ENCODE peak calls at places on chromosomes 16 and 17, in eight cellular contexts. One of them, this sample, is unnamed. For H3K27me3 and H3K36me3, the result is how much of the 10 kb centered on the place peaks cover.

GRCh38 chr17:19024101-19025078 is 19.8 kb upstream of the FAM83G start:
- DNase-seq in psoas muscle: peak
- DNase-seq in endothelial cell of umbilical vein: no peak
- DNase-seq in heart left ventricle: peak
- DNase-seq in small intestine: no peak
- DNase-seq in thoracic aorta: no peak
- DNase-seq in GM23248: peak
- DNase-seq in transverse colon: no peak
- DNase-seq in this sample: no peak

GRCh38 chr16:11621920-11622651 is 35.4 kb upstream of the LITAF start:
- DNase-seq in psoas muscle: no peak
- DNase-seq in endothelial cell of umbilical vein: no peak
- DNase-seq in heart left ventricle: no peak
- DNase-seq in small intestine: no peak
- DNase-seq in thoracic aorta: no peak
- DNase-seq in GM23248: peak
- DNase-seq in transverse colon: no peak
- DNase-seq in this sample: peak

GRCh38 chr17:76481091-76481655 is 13.8 kb downstream of the AANAT start:
- DNase-seq in psoas muscle: no peak
- DNase-seq in endothelial cell of umbilical vein: no peak
- DNase-seq in heart left ventricle: no peak
- DNase-seq in small intestine: no peak
- DNase-seq in thoracic aorta: no peak
- DNase-seq in GM23248: no peak
- DNase-seq in transverse colon: peak
- DNase-seq in this sample: no peak

GRCh38 chr16:83031524-83031923 is 404.8 kb downstream of the CDH13 start:
- DNase-seq in psoas muscle: no peak
- DNase-seq in endothelial cell of umbilical vein: no peak
- DNase-seq in heart left ventricle: no peak
- DNase-seq in small intestine: no peak
- DNase-seq in thoracic aorta: no peak
- DNase-seq in GM23248: peak
- DNase-seq in transverse colon: no peak
- DNase-seq in this sample: no peak

GRCh38 chr16:28192811-28193529 is 18.8 kb downstream of the XPO6 start:
- DNase-seq in psoas muscle: no peak
- DNase-seq in endothelial cell of umbilical vein: no peak
- DNase-seq in heart left ventricle: no peak
- DNase-seq in small intestine: peak
- DNase-seq in thoracic aorta: no peak
- DNase-seq in GM23248: no peak
- DNase-seq in transverse colon: peak
- DNase-seq in this sample: no peak

GRCh38 chr17:40348562-40349476 is 15.7 kb downstream of the GJD3 start:
- DNase-seq in psoas muscle: peak
- DNase-seq in endothelial cell of umbilical vein: no peak
- DNase-seq in heart left ventricle: peak
- DNase-seq in small intestine: no peak
- DNase-seq in thoracic aorta: no peak
- DNase-seq in GM23248: peak
- DNase-seq in transverse colon: peak
- DNase-seq in this sample: peak

GRCh38 chr17:45410144-45411091 is 22.3 kb downstream of the ARHGAP27 start:
- DNase-seq in psoas muscle: no peak
- DNase-seq in endothelial cell of umbilical vein: no peak
- DNase-seq in heart left ventricle: peak
- DNase-seq in small intestine: no peak
- DNase-seq in thoracic aorta: no peak
- DNase-seq in GM23248: no peak
- DNase-seq in transverse colon: peak
- DNase-seq in this sample: no peak

GRCh38 chr17:48646183-48647102 is 20.3 kb upstream of the HOXB9 start:
- DNase-seq in psoas muscle: no peak
- DNase-seq in endothelial cell of umbilical vein: no peak
- DNase-seq in heart left ventricle: no peak
- DNase-seq in small intestine: no peak
- DNase-seq in thoracic aorta: no peak
- DNase-seq in GM23248: no peak
- DNase-seq in transverse colon: peak
- DNase-seq in this sample: peak

GRCh38 chr17:39632153-39632941 is 4.6 kb upstream of the STARD3 start:
- DNase-seq in psoas muscle: no peak
- DNase-seq in endothelial cell of umbilical vein: no peak
- DNase-seq in heart left ventricle: no peak
- DNase-seq in small intestine: peak
- DNase-seq in thoracic aorta: no peak
- DNase-seq in GM23248: no peak
- DNase-seq in transverse colon: peak
- DNase-seq in this sample: no peak

GRCh38 chr16:84190731-84191388 is at the start of gene ADAD2:
- DNase-seq in psoas muscle: no peak
- DNase-seq in endothelial cell of umbilical vein: no peak
- DNase-seq in heart left ventricle: no peak
- DNase-seq in small intestine: no peak
- DNase-seq in thoracic aorta: no peak
- DNase-seq in GM23248: no peak
- DNase-seq in transverse colon: no peak
- DNase-seq in this sample: no peak

GRCh38 chr16:29824589-29825144 is 4.4 kb downstream of the MVP start:
- DNase-seq in psoas muscle: no peak
- DNase-seq in endothelial cell of umbilical vein: peak
- DNase-seq in heart left ventricle: no peak
- DNase-seq in small intestine: peak
- DNase-seq in thoracic aorta: no peak
- DNase-seq in GM23248: peak
- DNase-seq in transverse colon: no peak
- DNase-seq in this sample: no peak

GRCh38 chr16:88977028-88977844 is at the start of gene CBFA2T3:
- DNase-seq in psoas muscle: peak
- DNase-seq in endothelial cell of umbilical vein: peak
- DNase-seq in heart left ventricle: peak
- DNase-seq in small intestine: no peak
- DNase-seq in thoracic aorta: no peak
- DNase-seq in GM23248: no peak
- DNase-seq in transverse colon: peak
- DNase-seq in this sample: no peak

GRCh38 chr17:5788266-5788900 is 204.1 kb upstream of the NLRP1 start:
- DNase-seq in psoas muscle: no peak
- DNase-seq in endothelial cell of umbilical vein: peak
- DNase-seq in heart left ventricle: no peak
- DNase-seq in small intestine: no peak
- DNase-seq in thoracic aorta: no peak
- DNase-seq in GM23248: peak
- DNase-seq in transverse colon: no peak
- DNase-seq in this sample: peak

GRCh38 chr16:78742501-78743283 is 643.2 kb downstream of the WWOX start:
- DNase-seq in psoas muscle: no peak
- DNase-seq in endothelial cell of umbilical vein: no peak
- DNase-seq in heart left ventricle: no peak
- DNase-seq in small intestine: peak
- DNase-seq in thoracic aorta: no peak
- DNase-seq in GM23248: no peak
- DNase-seq in transverse colon: peak
- DNase-seq in this sample: no peak

GRCh38 chr16:8924214-8924613 is 39.5 kb downstream of the USP7 start:
- DNase-seq in psoas muscle: peak
- DNase-seq in endothelial cell of umbilical vein: no peak
- DNase-seq in heart left ventricle: no peak
- DNase-seq in small intestine: peak
- DNase-seq in thoracic aorta: no peak
- DNase-seq in GM23248: no peak
- DNase-seq in transverse colon: peak
- DNase-seq in this sample: no peak

GRCh38 chr16:68592466-68593337 is 52.4 kb upstream of the CDH3 start:
- DNase-seq in psoas muscle: no peak
- DNase-seq in endothelial cell of umbilical vein: peak
- DNase-seq in heart left ventricle: no peak
- DNase-seq in small intestine: peak
- DNase-seq in thoracic aorta: no peak
- DNase-seq in GM23248: peak
- DNase-seq in transverse colon: no peak
- DNase-seq in this sample: no peak

GRCh38 chr17:35119370-35120185 is at the start of gene RAD51D:
- DNase-seq in psoas muscle: peak
- DNase-seq in endothelial cell of umbilical vein: peak
- DNase-seq in heart left ventricle: peak
- DNase-seq in small intestine: peak
- DNase-seq in thoracic aorta: no peak
- DNase-seq in GM23248: peak
- DNase-seq in transverse colon: peak
- DNase-seq in this sample: peak

GRCh38 chr17:38798614-38799500 is 499 bp downstream of the PIP4K2B start:
- DNase-seq in psoas muscle: peak
- DNase-seq in endothelial cell of umbilical vein: peak
- DNase-seq in heart left ventricle: no peak
- DNase-seq in small intestine: peak
- DNase-seq in thoracic aorta: peak
- DNase-seq in GM23248: peak
- DNase-seq in transverse colon: peak
- DNase-seq in this sample: peak

GRCh38 chr16:1895949-1896675 is 22.1 kb downstream of the HS3ST6 start:
- DNase-seq in psoas muscle: no peak
- DNase-seq in endothelial cell of umbilical vein: no peak
- DNase-seq in heart left ventricle: peak
- DNase-seq in small intestine: peak
- DNase-seq in thoracic aorta: no peak
- DNase-seq in GM23248: no peak
- DNase-seq in transverse colon: no peak
- DNase-seq in this sample: no peak

GRCh38 chr16:84839956-84840355 is 20.2 kb downstream of the CRISPLD2 start:
- DNase-seq in psoas muscle: no peak
- DNase-seq in endothelial cell of umbilical vein: no peak
- DNase-seq in heart left ventricle: no peak
- DNase-seq in small intestine: no peak
- DNase-seq in thoracic aorta: no peak
- DNase-seq in GM23248: peak
- DNase-seq in transverse colon: no peak
- DNase-seq in this sample: peak

GRCh38 chr16:61544165-61544564 is 492.1 kb downstream of the CDH8 start:
- DNase-seq in psoas muscle: no peak
- DNase-seq in endothelial cell of umbilical vein: no peak
- DNase-seq in heart left ventricle: no peak
- DNase-seq in small intestine: no peak
- DNase-seq in thoracic aorta: no peak
- DNase-seq in GM23248: no peak
- DNase-seq in transverse colon: no peak
- DNase-seq in this sample: no peak

GRCh38 chr16:86222541-86222940 is 287.8 kb upstream of the FOXF1 start:
- DNase-seq in psoas muscle: no peak
- DNase-seq in endothelial cell of umbilical vein: no peak
- DNase-seq in heart left ventricle: no peak
- DNase-seq in small intestine: no peak
- DNase-seq in thoracic aorta: no peak
- DNase-seq in GM23248: peak
- DNase-seq in transverse colon: no peak
- DNase-seq in this sample: peak
- H3K27me3 ChIP-seq in psoas muscle: under half
- H3K27me3 ChIP-seq in endothelial cell of umbilical vein: under half
- H3K27me3 ChIP-seq in heart left ventricle: under half
- H3K27me3 ChIP-seq in small intestine: under half
- H3K27me3 ChIP-seq in thoracic aorta: under half
- H3K27me3 ChIP-seq in GM23248: under half
- H3K27me3 ChIP-seq in transverse colon: under half
- H3K27me3 ChIP-seq in this sample: under half

GRCh38 chr17:74160656-74161500 is 42.6 kb upstream of the RPL38 start:
- DNase-seq in psoas muscle: no peak
- DNase-seq in endothelial cell of umbilical vein: no peak
- DNase-seq in heart left ventricle: no peak
- DNase-seq in small intestine: no peak
- DNase-seq in thoracic aorta: no peak
- DNase-seq in GM23248: no peak
- DNase-seq in transverse colon: no peak
- DNase-seq in this sample: no peak
- H3K36me3 ChIP-seq in psoas muscle: under half
- H3K36me3 ChIP-seq in endothelial cell of umbilical vein: under half
- H3K36me3 ChIP-seq in heart left ventricle: under half
- H3K36me3 ChIP-seq in small intestine: under half
- H3K36me3 ChIP-seq in thoracic aorta: under half
- H3K36me3 ChIP-seq in GM23248: under half
- H3K36me3 ChIP-seq in transverse colon: under half
- H3K36me3 ChIP-seq in this sample: under half

DNA sequence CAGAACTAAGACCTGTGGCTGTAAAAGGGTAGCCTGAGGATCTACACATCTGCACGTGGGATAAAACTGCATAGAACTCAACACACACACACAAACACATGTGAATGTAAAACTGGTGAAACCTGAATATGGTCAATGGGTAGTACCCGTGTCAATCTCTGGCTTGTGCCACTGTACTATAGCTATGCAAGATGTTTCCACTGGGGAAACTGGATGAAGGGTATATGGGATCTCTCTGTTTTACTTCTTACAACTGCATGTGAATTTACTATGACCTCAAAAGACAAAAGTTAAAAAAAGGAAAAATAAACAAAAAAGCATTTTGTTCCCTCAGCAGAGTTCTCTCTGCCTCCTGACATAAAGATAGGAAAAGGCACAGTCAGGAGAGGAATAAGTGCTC is 143.3 kb upstream of the LHX1 start:
- DNase-seq in psoas muscle: no peak
- DNase-seq in endothelial cell of umbilical vein: no peak
- DNase-seq in heart left ventricle: no peak
- DNase-seq in small intestine: no peak
- DNase-seq in thoracic aorta: no peak
- DNase-seq in GM23248: no peak
- DNase-seq in transverse colon: no peak
- DNase-seq in this sample: no peak
- H3K27me3 ChIP-seq in psoas muscle: under half
- H3K27me3 ChIP-seq in endothelial cell of umbilical vein: under half
- H3K27me3 ChIP-seq in heart left ventricle: under half
- H3K27me3 ChIP-seq in small intestine: under half
- H3K27me3 ChIP-seq in thoracic aorta: under half
- H3K27me3 ChIP-seq in GM23248: under half
- H3K27me3 ChIP-seq in transverse colon: under half
- H3K27me3 ChIP-seq in this sample: under half

GRCh38 chr17:15335446-15335845 is 6.0 kb downstream of the TEKT3 start:
- DNase-seq in psoas muscle: no peak
- DNase-seq in endothelial cell of umbilical vein: no peak
- DNase-seq in heart left ventricle: no peak
- DNase-seq in small intestine: no peak
- DNase-seq in thoracic aorta: no peak
- DNase-seq in GM23248: no peak
- DNase-seq in transverse colon: no peak
- DNase-seq in this sample: no peak
- H3K36me3 ChIP-seq in psoas muscle: under half
- H3K36me3 ChIP-seq in endothelial cell of umbilical vein: under half
- H3K36me3 ChIP-seq in heart left ventricle: under half
- H3K36me3 ChIP-seq in small intestine: under half
- H3K36me3 ChIP-seq in thoracic aorta: under half
- H3K36me3 ChIP-seq in GM23248: under half
- H3K36me3 ChIP-seq in transverse colon: under half
- H3K36me3 ChIP-seq in this sample: under half

GRCh38 chr17:57328109-57328882 is 72.0 kb downstream of the MSI2 start:
- DNase-seq in psoas muscle: no peak
- DNase-seq in endothelial cell of umbilical vein: no peak
- DNase-seq in heart left ventricle: no peak
- DNase-seq in small intestine: no peak
- DNase-seq in thoracic aorta: no peak
- DNase-seq in GM23248: no peak
- DNase-seq in transverse colon: no peak
- DNase-seq in this sample: no peak
- H3K27me3 ChIP-seq in psoas muscle: under half
- H3K27me3 ChIP-seq in endothelial cell of umbilical vein: under half
- H3K27me3 ChIP-seq in heart left ventricle: under half
- H3K27me3 ChIP-seq in small intestine: under half
- H3K27me3 ChIP-seq in thoracic aorta: under half
- H3K27me3 ChIP-seq in GM23248: under half
- H3K27me3 ChIP-seq in transverse colon: under half
- H3K27me3 ChIP-seq in this sample: under half

This sample was measured in MG63.